ENCODE peak calls at places on chromosomes 13 and 19, in four cellular contexts. A is GM12878, H is HepG2, X is K562. C is an unnamed sample.

GRCh38 chr13:110334841-110335490 is 27.9 kb downstream of the COL4A2 start:
- DNase-seq in A (no peak), H (no peak), X (no peak), C (no peak)

GRCh38 chr19:17524651-17525050 is 13.2 kb downstream of the PGLS start:
- DNase-seq in A (no peak), H (no peak), X (no peak), C (no peak)

GRCh38 chr13:98083507-98083906 is 59.4 kb upstream of the FARP1 start:
- DNase-seq in A (no peak), H (no peak), X (no peak), C (peak; percentile 98)

GRCh38 chr13:112331675-112332074 is 44.5 kb upstream of the SPACA7 start:
- DNase-seq in A (no peak), H (no peak), X (no peak), C (no peak)

GRCh38 chr19:34678421-34678820 is 943 bp downstream of the ZNF302 start:
- DNase-seq in A (no peak), H (no peak), X (no peak), C (no peak)

GRCh38 chr19:491146-491741 is 5.0 kb upstream of the MADCAM1 start:
- DNase-seq in A (no peak), H (peak; percentile 34), X (peak; percentile 72), C (no peak)

GRCh38 chr19:41883463-41883820 is 458 bp downstream of the ARHGEF1 start:
- DNase-seq in A (no peak), H (no peak), X (no peak), C (no peak)

GRCh38 chr19:35246466-35247096 is 2.2 kb upstream of the LSR start:
- DNase-seq in A (no peak), H (no peak), X (no peak), C (no peak)

GRCh38 chr13:76965759-76966421 is 17.6 kb downstream of the ACOD1 start:
- DNase-seq in A (no peak), H (no peak), X (no peak), C (peak; percentile 61)

GRCh38 chr13:99894835-99895427 is 76.6 kb downstream of the ZIC5 start:
- DNase-seq in A (no peak), H (no peak), X (no peak), C (no peak)

GRCh38 chr13:28329395-28330158 is 165.4 kb downstream of the FLT1 start:
- DNase-seq in A (no peak), H (no peak), X (no peak), C (peak; percentile 97)

GRCh38 chr19:39308531-39309304 is 11.9 kb downstream of the LRFN1 start:
- DNase-seq in A (no peak), H (no peak), X (peak; percentile 82), C (no peak)
- TF ChIP-seq BHLHE40 in A (no peak), H (no peak), X (peak; percentile 15), C (no peak)

GRCh38 chr13:59690857-59691500 is 472.7 kb downstream of the DIAPH3 start:
- DNase-seq in A (no peak), H (peak; percentile 79), X (no peak), C (no peak)
- H3K36me3 ChIP-seq in A (no peaks in the 10 kb centered on the region), H (no peaks in the 10 kb centered on the region), X (no peaks in the 10 kb centered on the region), C (no peaks in the 10 kb centered on the region)

GRCh38 chr19:4208385-4209094 is 20.8 kb upstream of the EBI3 start:
- DNase-seq in A (no peak), H (peak; percentile 52), X (peak; percentile 58), C (peak; percentile 43)
- TF ChIP-seq BHLHE40 in A (no peak), H (no peak), X (no peak), C (no peak)

GRCh38 chr13:113527272-113527958 is 36.9 kb upstream of the DCUN1D2 start:
- DNase-seq in A (no peak), H (no peak), X (no peak), C (no peak)

GRCh38 chr13:113528101-113528797 is 37.7 kb upstream of the DCUN1D2 start:
- DNase-seq in A (no peak), H (no peak), X (no peak), C (no peak)

GRCh38 chr13:113531041-113531873 is 40.7 kb upstream of the DCUN1D2 start:
- DNase-seq in A (no peak), H (no peak), X (no peak), C (no peak)

GRCh38 chr13:113526466-113527220 is 36.1 kb upstream of the DCUN1D2 start:
- DNase-seq in A (no peak), H (no peak), X (no peak), C (no peak)

DNA sequence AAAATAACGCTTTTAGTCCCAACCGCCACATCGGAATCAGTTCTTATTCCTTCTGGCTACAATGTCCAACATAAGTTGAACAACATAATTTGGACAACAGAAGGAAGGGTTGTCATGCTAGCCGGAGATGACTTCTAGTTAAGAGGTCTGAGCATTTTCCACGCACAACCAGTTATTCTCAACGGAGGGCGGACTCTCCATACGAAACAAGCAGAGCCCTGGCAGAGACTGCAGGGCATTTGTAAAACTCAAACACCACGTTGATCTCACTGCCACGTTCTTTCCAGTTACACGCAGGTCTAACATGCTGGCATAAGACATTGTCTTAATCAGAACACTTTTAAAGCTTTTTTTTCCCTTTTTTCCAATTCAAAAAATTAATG is 38.3 kb upstream of the DCUN1D2 start:
- DNase-seq in A (no peak), H (no peak), X (no peak), C (no peak)
- H3K36me3 ChIP-seq in A (peaks cover 3% of the 10 kb centered on the region), H (peaks cover 11% of the 10 kb centered on the region), X (peaks cover 42% of the 10 kb centered on the region), C (peaks cover 49% of the 10 kb centered on the region)

DNA sequence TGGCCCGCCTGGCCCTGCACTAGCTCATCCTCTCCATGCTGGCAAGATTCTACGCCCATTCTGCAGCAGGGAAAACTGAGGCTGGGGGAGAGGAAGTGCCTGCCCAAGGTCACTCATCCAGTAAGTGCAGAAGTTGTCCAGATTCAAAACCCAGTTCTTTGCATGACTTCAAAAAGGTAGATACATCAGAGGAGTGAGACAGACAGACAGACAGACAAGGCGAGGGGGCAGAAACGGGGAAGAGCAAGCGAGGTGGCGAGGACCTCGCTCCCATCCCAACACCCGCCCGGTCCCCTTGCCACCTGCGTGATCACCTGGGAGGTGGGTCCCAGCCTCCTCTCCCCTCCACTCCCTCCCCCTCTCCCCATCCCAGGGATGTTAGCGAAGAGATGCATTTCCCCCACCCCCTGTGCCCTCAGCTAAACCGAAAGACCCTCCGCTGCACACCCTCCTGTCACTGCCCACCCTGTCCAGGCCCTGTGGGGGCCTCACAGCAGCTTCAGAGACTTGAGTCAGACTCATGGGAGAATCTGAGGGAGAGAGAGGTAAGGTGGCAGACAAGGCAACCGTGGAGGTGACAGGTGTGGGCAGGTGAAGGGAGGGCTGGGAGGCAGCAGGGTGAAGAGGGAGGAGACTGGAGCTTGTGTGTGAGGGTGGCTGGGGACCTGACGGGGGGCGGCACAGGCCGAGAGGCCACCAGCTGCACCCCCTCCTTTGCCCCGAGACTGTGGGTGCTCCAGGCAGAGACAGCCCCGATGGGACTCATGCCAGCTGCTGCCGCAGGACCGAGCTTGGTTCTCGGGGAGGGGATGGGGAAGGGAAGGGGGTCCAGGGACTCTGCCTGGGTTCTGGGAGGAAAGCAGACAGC is 18.9 kb downstream of the LRRC4B start:
- DNase-seq in A (no peak), H (no peak), X (no peak), C (no peak)
- TF ChIP-seq BHLHE40 in A (no peak), H (no peak), X (no peak), C (no peak)

GRCh38 chr13:20080377-20081164 is 80.3 kb downstream of the GJA3 start:
- DNase-seq in A (no peak), H (no peak), X (no peak), C (no peak)
- H3K36me3 ChIP-seq in A (no peaks in the 10 kb centered on the region), H (peaks cover 2% of the 10 kb centered on the region), X (peaks cover 26% of the 10 kb centered on the region), C (peaks cover 18% of the 10 kb centered on the region)

DNA sequence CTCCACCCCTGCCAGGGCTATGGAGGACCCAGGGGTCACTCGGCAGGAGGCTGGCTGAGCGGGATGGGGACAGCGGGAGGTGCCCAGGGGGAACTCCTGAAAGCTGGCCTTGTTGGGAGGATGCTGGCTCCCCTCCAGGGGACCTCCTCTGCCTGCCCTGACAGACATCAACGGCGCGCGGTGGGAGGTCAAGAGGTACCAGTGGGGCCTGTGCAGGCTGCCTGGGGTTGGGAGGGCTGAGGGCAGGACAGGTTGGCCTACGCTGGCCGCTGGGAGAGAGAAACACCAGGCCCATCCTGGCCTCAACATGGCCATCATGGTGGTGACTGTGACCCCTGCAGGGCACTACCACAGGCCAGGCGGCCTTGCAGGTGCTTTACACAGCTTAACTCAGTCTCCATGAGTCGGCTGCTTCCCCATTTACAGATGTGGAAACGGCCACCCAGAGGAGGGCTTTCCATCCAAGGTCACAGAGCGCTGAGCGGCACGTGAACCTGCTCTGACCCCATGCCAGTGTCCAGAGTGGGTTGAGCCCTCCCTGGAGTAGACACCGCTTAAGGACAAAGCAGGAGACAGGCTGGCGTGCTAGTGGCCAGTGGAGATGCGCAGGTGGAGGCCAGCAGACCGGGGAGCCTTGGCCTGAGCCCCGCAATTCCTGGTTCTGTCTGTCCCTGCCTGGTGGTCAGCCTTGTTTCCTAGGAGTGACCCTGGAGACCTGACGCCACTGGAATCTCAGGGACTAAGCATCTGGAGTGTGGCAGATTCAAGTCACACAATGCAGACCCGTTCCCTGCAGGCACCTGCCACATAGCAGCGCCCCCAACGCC is 27.6 kb downstream of the CEBPG start:
- DNase-seq in A (no peak), H (peak; percentile 44), X (no peak), C (no peak)
- TF ChIP-seq BHLHE40 in A (no peak), H (no peak), X (no peak), C (no peak)